ENCODE peak calls at places on chromosomes 2 and 18, in six cellular contexts. N is stimulated activated CD4-positive, alpha-beta T cell treated with anti-CD3 and anti-CD28 coated beads, Interleukin-1b, Interleukin-23, amount 100 ng/mL, for 1 hour; L is HT-29; Q is CD4-positive, alpha-beta T cell; I is DMS153; V is NCI-H774. T is an unnamed sample.
A peak's percentile ranks its signal among the peaks of the same experiment; 100 is the strongest.

GRCh38 chr18:9846162-9846915 is 39.4 kb upstream of the TXNDC2 start:
- DNase-seq in I (no peak), Q (no peak), L (no peak), V (no peak), N (no peak), T (no peak)

GRCh38 chr2:106581755-106582430 is 94.7 kb downstream of the CD8B2 start:
- DNase-seq in I (peak; percentile 31), Q (peak; percentile 12), L (peak; percentile 20), N (no peak), V (peak; percentile 17), T (no peak)

GRCh38 chr2:128366746-128367511 is 48.3 kb upstream of the HS6ST1 start:
- DNase-seq in Q (no peak), V (no peak), L (no peak), N (no peak), I (no peak), T (no peak)

GRCh38 chr2:196587739-196588138 is 51.8 kb upstream of the CCDC150 start:
- DNase-seq in L (no peak), I (no peak), N (no peak), Q (no peak), V (no peak), T (no peak)

GRCh38 chr2:236545814-236546480 is 23.7 kb upstream of the ACKR3 start:
- DNase-seq in L (no peak), V (no peak), N (no peak), Q (no peak), I (no peak), T (no peak)

GRCh38 chr18:48997985-48998831 is 47.4 kb upstream of the SMAD7 start:
- DNase-seq in Q (no peak), I (peak; percentile 39), V (no peak), N (no peak), L (peak; percentile 79), T (peak; percentile 30)

GRCh38 chr18:58105908-58106673 is 62.1 kb downstream of the NEDD4L start:
- DNase-seq in N (no peak), Q (no peak), I (no peak), V (no peak), L (no peak), T (no peak)

GRCh38 chr2:27262379-27263286 is at the start of gene SLC30A3:
- DNase-seq in I (no peak), V (no peak), Q (peak; percentile 46), N (peak; percentile 40), L (no peak), T (no peak)

GRCh38 chr2:61948661-61949457 is 43.4 kb downstream of the COMMD1 start:
- DNase-seq in V (no peak), Q (no peak), I (no peak), N (no peak), L (no peak), T (no peak)

GRCh38 chr2:228819701-228820100 is 451.4 kb downstream of the PID1 start:
- DNase-seq in Q (no peak), V (no peak), L (no peak), I (no peak), N (no peak), T (no peak)

GRCh38 chr18:56789004-56789888 is 138.1 kb downstream of the WDR7 start:
- DNase-seq in N (no peak), Q (no peak), L (peak; percentile 33), V (no peak), I (no peak), T (no peak)

GRCh38 chr18:32469190-32469611 is 1.5 kb downstream of the GAREM1 start:
- DNase-seq in L (peak; percentile 62), N (no peak), Q (no peak), V (no peak), I (no peak), T (no peak)

GRCh38 chr2:1571477-1572417 is 158.5 kb downstream of the TPO start:
- DNase-seq in V (no peak), N (no peak), I (no peak), L (no peak), Q (no peak), T (no peak)

GRCh38 chr2:158761626-158762025 is 33.5 kb upstream of the DAPL1 start:
- DNase-seq in I (no peak), V (no peak), N (no peak), L (no peak), Q (no peak), T (no peak)

GRCh38 chr2:136242687-136243277 is 124.8 kb upstream of the CXCR4 start:
- DNase-seq in I (no peak), N (no peak), Q (peak; percentile 46), V (no peak), L (no peak), T (no peak)

GRCh38 chr2:207969249-207969648 is 56.1 kb downstream of the PLEKHM3 start:
- DNase-seq in L (no peak), V (no peak), I (no peak), Q (no peak), N (no peak), T (no peak)

GRCh38 chr2:147913701-147914480 is 69.1 kb downstream of the ACVR2A start:
- DNase-seq in V (no peak), N (no peak), Q (no peak), L (no peak), I (no peak), T (no peak)

GRCh38 chr2:41967426-41968181 is 80.2 kb upstream of the PKDCC start:
- DNase-seq in V (no peak), I (no peak), L (peak; percentile 55), N (no peak), Q (no peak), T (no peak)

GRCh38 chr18:47191956-47192355 is 15.8 kb upstream of the IER3IP1 start:
- DNase-seq in I (no peak), N (no peak), L (peak; percentile 1), Q (no peak), V (no peak), T (no peak)

GRCh38 chr2:65564299-65564698 is 131.9 kb upstream of the SPRED2 start:
- DNase-seq in N (no peak), L (no peak), I (no peak), V (no peak), Q (no peak), T (no peak)

GRCh38 chr2:54897420-54898310 is 152.6 kb downstream of the RTN4 start:
- DNase-seq in I (no peak), V (no peak), Q (peak; percentile 22), L (no peak), N (no peak), T (no peak)

GRCh38 chr2:84808279-84808678 is 72.6 kb downstream of the TRABD2A start:
- DNase-seq in I (no peak), L (no peak), N (no peak), V (no peak), Q (no peak), T (no peak)

GRCh38 chr2:20065885-20066602 is 14.6 kb upstream of the LAPTM4A start:
- DNase-seq in V (peak; percentile 55), Q (no peak), I (peak; percentile 80), N (no peak), L (peak; percentile 96), T (peak; percentile 18)

GRCh38 chr2:47357475-47357874 is 45.5 kb upstream of the MSH2 start:
- DNase-seq in L (peak; percentile 83), Q (no peak), N (no peak), I (no peak), V (no peak), T (no peak)

GRCh38 chr2:138516030-138516704 is 14.6 kb downstream of the SPOPL start:
- DNase-seq in N (no peak), L (no peak), V (no peak), I (no peak), Q (no peak), T (no peak)